ENCODE peak calls at places on chromosomes 2 and 18, in five cellular contexts. One of them, this sample, is unnamed.

GRCh38 chr2:218015831-218016521 is 13.2 kb upstream of the TNS1 start:
- DNase-seq in HepG2: no peak
- DNase-seq in fibroblast of lung: no peak
- DNase-seq in lower lobe of right lung: no peak
- DNase-seq in astrocyte of the spinal cord: no peak
- DNase-seq in this sample: no peak

GRCh38 chr18:42192251-42193248 is 237.5 kb downstream of the PIK3C3 start:
- DNase-seq in fibroblast of lung: peak
- DNase-seq in astrocyte of the spinal cord: peak
- DNase-seq in HepG2: peak
- DNase-seq in lower lobe of right lung: no peak
- DNase-seq in this sample: no peak

GRCh38 chr2:235860111-235860510 is 308.1 kb downstream of the GBX2 start:
- DNase-seq in HepG2: no peak
- DNase-seq in fibroblast of lung: no peak
- DNase-seq in astrocyte of the spinal cord: peak
- DNase-seq in lower lobe of right lung: no peak
- DNase-seq in this sample: no peak

GRCh38 chr18:50611529-50611941 is 51.6 kb downstream of the MAPK4 start:
- DNase-seq in lower lobe of right lung: no peak
- DNase-seq in astrocyte of the spinal cord: no peak
- DNase-seq in fibroblast of lung: no peak
- DNase-seq in HepG2: peak
- DNase-seq in this sample: no peak

GRCh38 chr2:141015339-141016047 is 1115.3 kb downstream of the LRP1B start:
- DNase-seq in lower lobe of right lung: no peak
- DNase-seq in fibroblast of lung: peak
- DNase-seq in HepG2: no peak
- DNase-seq in astrocyte of the spinal cord: peak
- DNase-seq in this sample: peak

GRCh38 chr2:170500770-170501169 is 214.4 kb upstream of the SP5 start:
- DNase-seq in HepG2: no peak
- DNase-seq in fibroblast of lung: peak
- DNase-seq in astrocyte of the spinal cord: no peak
- DNase-seq in lower lobe of right lung: no peak
- DNase-seq in this sample: no peak

GRCh38 chr2:136858656-136859055 is 93.3 kb downstream of the THSD7B start:
- DNase-seq in HepG2: no peak
- DNase-seq in lower lobe of right lung: no peak
- DNase-seq in fibroblast of lung: no peak
- DNase-seq in astrocyte of the spinal cord: no peak
- DNase-seq in this sample: no peak

GRCh38 chr2:147632193-147632592 is 212.6 kb upstream of the ACVR2A start:
- DNase-seq in lower lobe of right lung: no peak
- DNase-seq in fibroblast of lung: peak
- DNase-seq in HepG2: no peak
- DNase-seq in astrocyte of the spinal cord: no peak
- DNase-seq in this sample: no peak

GRCh38 chr18:59501876-59502221 is 142.8 kb upstream of the LMAN1 start:
- DNase-seq in astrocyte of the spinal cord: peak
- DNase-seq in lower lobe of right lung: no peak
- DNase-seq in fibroblast of lung: no peak
- DNase-seq in HepG2: no peak
- DNase-seq in this sample: peak

GRCh38 chr2:9844581-9844980 is 1.3 kb downstream of the TAF1B start:
- DNase-seq in fibroblast of lung: peak
- DNase-seq in HepG2: no peak
- DNase-seq in astrocyte of the spinal cord: peak
- DNase-seq in lower lobe of right lung: no peak
- DNase-seq in this sample: no peak

GRCh38 chr2:208579678-208580077 is 173.1 kb downstream of the PTH2R start:
- DNase-seq in lower lobe of right lung: no peak
- DNase-seq in astrocyte of the spinal cord: no peak
- DNase-seq in fibroblast of lung: no peak
- DNase-seq in HepG2: no peak
- DNase-seq in this sample: no peak

GRCh38 chr2:233832869-233833812 is 21.2 kb downstream of the HJURP start:
- DNase-seq in lower lobe of right lung: no peak
- DNase-seq in astrocyte of the spinal cord: peak
- DNase-seq in fibroblast of lung: peak
- DNase-seq in HepG2: peak
- DNase-seq in this sample: peak

GRCh38 chr2:72669121-72669520 is 156.7 kb downstream of the EXOC6B start:
- DNase-seq in HepG2: no peak
- DNase-seq in astrocyte of the spinal cord: peak
- DNase-seq in lower lobe of right lung: no peak
- DNase-seq in fibroblast of lung: peak
- DNase-seq in this sample: no peak

GRCh38 chr18:24490545-24490944 is 30.1 kb downstream of the HRH4 start:
- DNase-seq in lower lobe of right lung: no peak
- DNase-seq in HepG2: no peak
- DNase-seq in fibroblast of lung: no peak
- DNase-seq in astrocyte of the spinal cord: no peak
- DNase-seq in this sample: no peak

DNA sequence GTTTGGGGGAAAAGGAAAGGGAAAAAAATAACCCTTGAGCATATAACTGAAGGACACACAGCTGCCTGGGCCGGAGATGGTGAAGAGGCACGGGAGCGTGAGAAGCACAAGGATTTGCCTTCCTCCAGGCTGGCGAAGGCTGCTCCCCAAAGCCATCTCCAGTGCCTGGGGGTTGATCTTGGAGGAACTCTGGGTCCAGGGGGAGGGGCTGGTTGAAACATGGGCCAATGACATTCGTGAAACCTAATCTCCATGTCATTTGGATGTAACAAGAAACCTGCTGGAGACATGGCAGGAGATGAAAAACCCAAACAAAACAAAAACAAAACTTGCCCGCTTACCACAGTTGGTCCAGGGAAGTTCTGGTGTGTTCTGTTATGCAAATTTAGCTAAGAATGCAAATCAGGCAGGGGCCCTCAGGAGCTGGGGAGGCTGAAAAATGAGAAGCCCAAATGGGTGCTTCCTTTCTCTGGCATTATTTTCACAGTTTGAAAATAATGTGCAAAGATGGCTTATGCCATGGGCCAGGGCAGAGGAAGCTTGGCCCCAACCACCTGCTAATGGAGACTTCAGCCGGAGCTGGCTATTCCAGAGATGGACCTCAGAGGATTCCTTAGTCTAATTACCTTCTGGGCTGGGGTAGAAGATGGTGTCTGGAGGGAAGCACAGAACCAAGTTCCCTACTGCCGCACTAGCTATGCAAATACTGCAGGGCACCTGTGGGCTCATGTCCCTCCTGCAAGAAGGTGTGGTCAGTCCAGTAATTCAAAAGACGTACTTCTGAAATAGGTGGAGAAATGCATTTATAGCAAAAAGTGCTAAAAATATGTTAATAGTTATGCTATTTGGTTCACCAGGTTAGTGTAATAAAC is 180.9 kb downstream of the BCL2 start:
- DNase-seq in HepG2: no peak
- DNase-seq in astrocyte of the spinal cord: no peak
- DNase-seq in fibroblast of lung: no peak
- DNase-seq in lower lobe of right lung: no peak
- DNase-seq in this sample: no peak
- H3K4me3 ChIP-seq in HepG2: no peak
- H3K4me3 ChIP-seq in astrocyte of the spinal cord: no peak
- H3K4me3 ChIP-seq in fibroblast of lung: no peak
- H3K4me3 ChIP-seq in lower lobe of right lung: peak
- H3K4me3 ChIP-seq in this sample: no peak

GRCh38 chr2:130755234-130756040 is at the start of gene AMER3:
- DNase-seq in HepG2: no peak
- DNase-seq in astrocyte of the spinal cord: no peak
- DNase-seq in lower lobe of right lung: no peak
- DNase-seq in fibroblast of lung: no peak
- DNase-seq in this sample: no peak
- H3K4me3 ChIP-seq in HepG2: peak
- H3K4me3 ChIP-seq in astrocyte of the spinal cord: no peak
- H3K4me3 ChIP-seq in lower lobe of right lung: peak
- H3K4me3 ChIP-seq in fibroblast of lung: no peak
- H3K4me3 ChIP-seq in this sample: no peak

DNA sequence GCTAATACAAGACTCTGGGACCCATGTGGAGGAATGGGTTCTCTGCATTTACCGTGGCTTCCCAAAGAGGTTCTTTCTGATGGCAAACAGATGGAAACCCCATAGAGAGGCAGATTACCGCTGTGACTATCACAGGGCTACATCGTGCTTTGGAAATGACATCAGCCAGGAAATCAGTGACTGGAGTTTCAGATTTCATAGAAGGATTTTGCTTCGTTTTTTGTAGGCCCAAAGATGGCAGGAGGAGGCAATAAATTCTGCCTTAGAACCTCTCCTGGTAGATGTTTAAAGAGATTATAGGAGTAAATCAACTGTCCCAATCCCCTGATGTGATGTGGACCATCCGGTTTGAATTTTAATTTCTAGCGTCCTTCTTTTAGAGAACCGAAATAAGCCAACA is 214.1 kb downstream of the AGPS start:
- DNase-seq in fibroblast of lung: peak
- DNase-seq in HepG2: no peak
- DNase-seq in lower lobe of right lung: no peak
- DNase-seq in astrocyte of the spinal cord: peak
- DNase-seq in this sample: no peak
- H3K4me3 ChIP-seq in fibroblast of lung: no peak
- H3K4me3 ChIP-seq in HepG2: no peak
- H3K4me3 ChIP-seq in lower lobe of right lung: no peak
- H3K4me3 ChIP-seq in astrocyte of the spinal cord: no peak
- H3K4me3 ChIP-seq in this sample: no peak

DNA sequence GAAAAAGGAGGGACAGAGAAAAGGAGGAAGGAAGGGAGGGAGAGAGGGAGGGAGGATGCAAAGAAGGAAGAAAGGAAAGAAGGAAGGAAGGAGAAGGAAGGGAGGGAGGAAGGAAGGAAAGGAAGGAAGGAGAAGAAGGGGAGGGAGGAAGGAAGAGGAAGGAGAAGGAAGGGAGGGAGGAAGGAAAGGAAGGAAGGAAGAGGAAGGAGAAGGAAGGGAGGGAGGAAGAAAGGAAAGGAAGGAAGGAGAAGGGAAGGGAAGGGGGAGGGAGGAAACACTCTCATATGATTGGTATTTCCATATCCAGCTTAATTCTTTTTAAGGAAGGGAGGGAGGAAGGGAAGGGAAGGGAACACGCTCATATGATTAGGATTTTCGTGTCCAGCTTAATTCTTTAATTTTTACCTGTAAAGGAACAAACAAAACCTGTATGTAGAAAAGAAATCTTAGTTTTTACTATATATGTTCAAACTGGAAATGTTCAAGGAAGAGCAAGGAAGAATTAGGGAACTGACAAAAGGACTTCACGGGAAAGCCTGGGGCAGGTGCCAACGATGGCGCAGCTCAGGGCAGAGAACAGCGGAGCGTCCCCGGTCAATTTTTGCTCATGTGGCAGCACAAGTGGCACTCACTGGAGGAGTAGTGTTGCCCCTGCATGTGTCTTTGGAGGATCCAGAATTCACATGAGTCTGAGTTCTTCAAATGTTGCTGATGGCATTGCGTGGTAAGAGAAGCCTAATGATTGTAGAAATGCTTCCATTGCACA is 228.6 kb downstream of the ZNF516 start:
- DNase-seq in HepG2: no peak
- DNase-seq in lower lobe of right lung: no peak
- DNase-seq in fibroblast of lung: peak
- DNase-seq in astrocyte of the spinal cord: no peak
- DNase-seq in this sample: no peak
- H3K4me3 ChIP-seq in HepG2: no peak
- H3K4me3 ChIP-seq in lower lobe of right lung: peak
- H3K4me3 ChIP-seq in fibroblast of lung: peak
- H3K4me3 ChIP-seq in astrocyte of the spinal cord: no peak
- H3K4me3 ChIP-seq in this sample: no peak

DNA sequence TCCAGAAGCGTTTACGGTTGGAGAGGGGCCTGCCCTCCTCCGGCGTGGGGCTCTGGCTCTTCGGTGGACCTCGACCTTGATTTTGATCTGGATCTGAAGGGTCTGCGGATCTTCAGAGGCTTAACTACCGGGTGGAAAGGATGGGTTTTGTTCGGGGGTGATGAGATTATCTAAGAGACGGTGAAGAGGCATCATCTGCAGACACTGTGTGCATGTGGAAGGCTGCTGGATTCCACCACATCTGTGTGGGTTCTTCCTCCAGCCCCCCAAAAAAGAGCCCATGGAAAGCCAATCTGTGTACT is 1.0 kb downstream of the LGALSL start:
- DNase-seq in astrocyte of the spinal cord: no peak
- DNase-seq in fibroblast of lung: no peak
- DNase-seq in lower lobe of right lung: no peak
- DNase-seq in HepG2: no peak
- DNase-seq in this sample: no peak
- H3K4me3 ChIP-seq in astrocyte of the spinal cord: peak
- H3K4me3 ChIP-seq in fibroblast of lung: peak
- H3K4me3 ChIP-seq in lower lobe of right lung: peak
- H3K4me3 ChIP-seq in HepG2: peak
- H3K4me3 ChIP-seq in this sample: peak

DNA sequence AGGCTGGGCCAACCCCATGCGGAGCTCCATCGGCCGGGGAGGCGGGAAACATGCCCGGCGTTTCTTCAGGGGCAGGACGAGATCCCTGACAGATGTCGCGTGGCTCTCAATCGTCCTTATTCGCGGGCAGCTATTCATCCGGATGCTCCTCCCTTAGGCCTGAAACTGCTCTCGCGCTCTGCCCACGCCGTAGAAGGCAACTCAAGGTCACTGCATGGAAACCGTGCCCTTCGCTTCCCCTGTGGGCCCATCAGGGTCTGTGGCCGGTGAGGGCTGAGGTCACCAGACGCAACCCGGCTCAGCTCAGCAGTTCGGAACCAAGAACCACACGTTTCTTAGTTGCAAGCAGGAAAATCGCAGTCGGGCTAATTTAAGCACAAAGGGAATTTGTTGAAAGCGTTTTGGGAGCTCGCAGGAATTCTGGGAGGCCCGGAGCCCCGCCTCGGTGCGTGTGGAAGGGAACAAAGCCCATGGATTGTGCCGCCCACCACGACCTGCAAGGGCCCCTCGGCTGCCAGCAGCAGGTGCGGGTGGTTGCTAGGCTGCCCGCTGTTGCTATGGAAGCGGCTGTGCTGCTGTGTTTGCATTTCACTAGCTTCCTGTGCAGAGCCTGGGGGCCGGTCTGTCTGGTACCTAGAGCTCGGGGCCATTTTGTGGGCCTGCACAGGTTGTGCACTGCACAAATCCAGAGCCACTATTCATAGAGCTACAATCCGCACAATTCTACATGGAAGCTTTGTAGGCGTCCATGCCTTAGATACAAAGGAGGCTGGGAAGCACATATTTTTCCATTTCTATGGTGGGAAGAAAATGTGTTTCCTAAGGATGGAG is 6.1 kb upstream of the ALLC start:
- DNase-seq in lower lobe of right lung: peak
- DNase-seq in fibroblast of lung: peak
- DNase-seq in astrocyte of the spinal cord: peak
- DNase-seq in HepG2: peak
- DNase-seq in this sample: no peak
- H3K4me3 ChIP-seq in lower lobe of right lung: peak
- H3K4me3 ChIP-seq in fibroblast of lung: no peak
- H3K4me3 ChIP-seq in astrocyte of the spinal cord: peak
- H3K4me3 ChIP-seq in HepG2: peak
- H3K4me3 ChIP-seq in this sample: no peak